ENCODE peak calls at places on chromosomes 2 and 18, in six cellular contexts. O is A549, L is lower lobe of right lung, U is cardiac muscle cell, G is AG04450, S is caudate nucleus. D is an unnamed sample.

GRCh38 chr2:13996527-13996926 is 636.0 kb upstream of the LRATD1 start:
- DNase-seq in O (no peak), L (no peak), U (no peak), G (no peak), S (no peak), D (no peak)

GRCh38 chr18:7982216-7982615 is 415.1 kb downstream of the PTPRM start:
- DNase-seq in O (no peak), L (no peak), U (peak), G (no peak), S (no peak), D (no peak)

GRCh38 chr18:75035944-75036343 is 173.0 kb downstream of the PTGR3 start:
- DNase-seq in O (no peak), L (no peak), U (no peak), G (no peak), S (no peak), D (no peak)

GRCh38 chr2:68925298-68925885 is 27.3 kb downstream of the GKN2 start:
- DNase-seq in O (peak), L (no peak), U (peak), G (no peak), S (no peak), D (peak)

GRCh38 chr2:70937866-70938579 is 2.3 kb downstream of the ATP6V1B1 start:
- DNase-seq in O (no peak), L (no peak), U (no peak), G (no peak), S (no peak), D (no peak)

GRCh38 chr2:49186050-49186648 is 31.8 kb upstream of the FSHR start:
- DNase-seq in O (no peak), L (no peak), U (no peak), G (no peak), S (no peak), D (no peak)

GRCh38 chr18:76958692-76959341 is 136.5 kb downstream of the ZNF236 start:
- DNase-seq in O (no peak), L (no peak), U (peak), G (no peak), S (no peak), D (no peak)

GRCh38 chr2:181806039-181806392 is 85.5 kb upstream of the ITPRID2 start:
- DNase-seq in O (no peak), L (no peak), U (no peak), G (no peak), S (no peak), D (no peak)

GRCh38 chr2:231130657-231131056 is 5.8 kb upstream of the HTR2B start:
- DNase-seq in O (no peak), L (no peak), U (no peak), G (no peak), S (no peak), D (no peak)

GRCh38 chr2:9074930-9075329 is 71.4 kb upstream of the MBOAT2 start:
- DNase-seq in O (no peak), L (no peak), U (no peak), G (no peak), S (no peak), D (no peak)

GRCh38 chr2:16226942-16227664 is 286.8 kb downstream of the MYCN start:
- DNase-seq in O (no peak), L (no peak), U (no peak), G (no peak), S (peak), D (no peak)

GRCh38 chr2:234496442-234496834 is 443 bp downstream of the ARL4C start:
- DNase-seq in O (no peak), L (no peak), U (no peak), G (no peak), S (no peak), D (no peak)

GRCh38 chr18:80252136-80252535 is 4.8 kb upstream of the PARD6G start:
- DNase-seq in O (no peak), L (no peak), U (no peak), G (peak), S (no peak), D (no peak)

GRCh38 chr2:190678444-190679162 is 29.7 kb downstream of the NAB1 start:
- DNase-seq in O (no peak), L (no peak), U (peak), G (no peak), S (no peak), D (no peak)

GRCh38 chr18:76354348-76354747 is 140.7 kb downstream of the ZNF516 start:
- DNase-seq in O (no peak), L (no peak), U (no peak), G (no peak), S (no peak), D (no peak)

GRCh38 chr2:80059381-80059907 is 245.1 kb downstream of the LRRTM1 start:
- DNase-seq in O (no peak), L (no peak), U (no peak), G (no peak), S (peak), D (no peak)

GRCh38 chr18:63205791-63206252 is 113.7 kb downstream of the BCL2 start:
- DNase-seq in O (no peak), L (no peak), U (no peak), G (no peak), S (no peak), D (no peak)

GRCh38 chr2:178403671-178404379 is 47.1 kb downstream of the PRKRA start:
- DNase-seq in O (no peak), L (no peak), U (no peak), G (no peak), S (no peak), D (no peak)

GRCh38 chr18:11071300-11071699 is 78.1 kb downstream of the PIEZO2 start:
- DNase-seq in O (no peak), L (no peak), U (no peak), G (no peak), S (no peak), D (no peak)

GRCh38 chr18:58806826-58807714 is 57.6 kb upstream of the ZNF532 start:
- DNase-seq in O (no peak), L (no peak), U (no peak), G (no peak), S (no peak), D (no peak)

GRCh38 chr2:185780890-185781289 is 42.3 kb downstream of the FSIP2 start:
- DNase-seq in O (no peak), L (no peak), U (no peak), G (no peak), S (no peak), D (no peak)

GRCh38 chr2:132804045-132804444 is 134.0 kb upstream of the LYPD1 start:
- DNase-seq in O (no peak), L (no peak), U (no peak), G (peak), S (no peak), D (peak)

GRCh38 chr2:189466656-189467055 is 25.4 kb downstream of the WDR75 start:
- DNase-seq in O (peak), L (no peak), U (peak), G (peak), S (no peak), D (no peak)

GRCh38 chr2:226423498-226423960 is 376.1 kb downstream of the IRS1 start:
- DNase-seq in O (no peak), L (peak), U (no peak), G (no peak), S (peak), D (peak)

GRCh38 chr2:156935611-156936010 is 321.9 kb upstream of the GALNT5 start:
- DNase-seq in O (no peak), L (no peak), U (no peak), G (no peak), S (no peak), D (no peak)

GRCh38 chr2:238790877-238791276 is 57.0 kb upstream of the TWIST2 start:
- DNase-seq in O (no peak), L (no peak), U (no peak), G (no peak), S (no peak), D (no peak)

GRCh38 chr18:23835506-23835905 is 146.3 kb downstream of the LAMA3 start:
- DNase-seq in O (no peak), L (no peak), U (no peak), G (no peak), S (no peak), D (no peak)

GRCh38 chr18:23842305-23842704 is 153.1 kb downstream of the LAMA3 start:
- DNase-seq in O (no peak), L (no peak), U (no peak), G (no peak), S (no peak), D (no peak)

GRCh38 chr18:23837591-23837990 is 148.3 kb downstream of the LAMA3 start:
- DNase-seq in O (no peak), L (no peak), U (no peak), G (no peak), S (no peak), D (no peak)

GRCh38 chr18:23838233-23838632 is 149.0 kb downstream of the LAMA3 start:
- DNase-seq in O (no peak), L (no peak), U (no peak), G (no peak), S (no peak), D (no peak)

GRCh38 chr18:23838801-23839366 is 149.6 kb downstream of the LAMA3 start:
- DNase-seq in O (no peak), L (no peak), U (no peak), G (no peak), S (no peak), D (no peak)
- H3K27ac ChIP-seq in O (no peak), L (no peak), U (no peak), G (no peak), S (no peak), D (no peak)

GRCh38 chr2:109438773-109439191 is 175.0 kb downstream of the SEPTIN10 start:
- DNase-seq in O (no peak), L (no peak), U (no peak), G (peak), S (peak), D (peak)

GRCh38 chr2:109438146-109438545 is 175.6 kb downstream of the SEPTIN10 start:
- DNase-seq in O (no peak), L (no peak), U (no peak), G (no peak), S (no peak), D (no peak)

GRCh38 chr2:109440507-109441156 is 173.1 kb downstream of the SEPTIN10 start:
- DNase-seq in O (no peak), L (no peak), U (no peak), G (no peak), S (no peak), D (no peak)

GRCh38 chr2:109439315-109439714 is 174.5 kb downstream of the SEPTIN10 start:
- DNase-seq in O (no peak), L (no peak), U (no peak), G (no peak), S (no peak), D (no peak)

DNA sequence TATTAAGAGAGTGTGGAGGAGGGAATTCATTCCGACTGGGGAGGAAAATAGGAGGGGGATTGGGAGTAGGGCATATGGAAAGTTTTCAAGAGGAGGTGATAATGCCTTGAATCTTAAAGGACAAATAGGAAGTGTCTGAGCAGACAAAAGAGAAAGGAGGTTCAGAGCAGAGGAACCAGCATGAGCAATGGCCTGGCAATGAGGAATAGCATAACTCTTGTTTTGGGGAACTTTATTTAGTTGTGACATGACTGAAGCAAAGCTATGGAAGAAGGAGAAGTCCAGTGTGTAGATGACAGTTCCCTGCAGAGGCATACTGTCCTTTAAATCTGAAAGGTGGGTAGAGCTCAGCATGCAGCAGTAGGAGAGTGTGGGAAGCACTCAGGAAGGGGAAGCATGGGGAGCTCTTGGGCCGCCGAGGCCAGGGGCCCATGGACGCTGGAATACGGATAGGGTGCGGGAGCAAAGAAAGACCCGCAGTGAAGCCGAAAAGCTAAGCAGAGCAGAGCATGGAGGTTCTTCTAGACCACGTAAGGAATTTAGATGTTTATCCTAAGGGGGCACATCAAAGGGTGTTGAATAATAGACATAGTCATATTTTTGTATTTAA is 173.8 kb downstream of the SEPTIN10 start:
- DNase-seq in O (no peak), L (no peak), U (no peak), G (no peak), S (no peak), D (no peak)
- H3K27ac ChIP-seq in O (no peak), L (no peak), U (no peak), G (no peak), S (peak), D (no peak)

GRCh38 chr2:20423376-20423775 is 23.5 kb upstream of the RHOB start:
- DNase-seq in O (no peak), L (no peak), U (no peak), G (no peak), S (no peak), D (no peak)

GRCh38 chr2:20422679-20423271 is 24.1 kb upstream of the RHOB start:
- DNase-seq in O (no peak), L (no peak), U (no peak), G (no peak), S (no peak), D (peak)

GRCh38 chr2:20421336-20421987 is 25.4 kb upstream of the RHOB start:
- DNase-seq in O (no peak), L (no peak), U (no peak), G (no peak), S (no peak), D (no peak)

GRCh38 chr2:20423847-20424246 is 23.0 kb upstream of the RHOB start:
- DNase-seq in O (no peak), L (no peak), U (no peak), G (no peak), S (no peak), D (no peak)

GRCh38 chr2:20421988-20422678 is 24.7 kb upstream of the RHOB start:
- DNase-seq in O (no peak), L (peak), U (no peak), G (peak), S (no peak), D (no peak)
- H3K27ac ChIP-seq in O (no peak), L (peak), U (no peak), G (peak), S (no peak), D (no peak)

DNA sequence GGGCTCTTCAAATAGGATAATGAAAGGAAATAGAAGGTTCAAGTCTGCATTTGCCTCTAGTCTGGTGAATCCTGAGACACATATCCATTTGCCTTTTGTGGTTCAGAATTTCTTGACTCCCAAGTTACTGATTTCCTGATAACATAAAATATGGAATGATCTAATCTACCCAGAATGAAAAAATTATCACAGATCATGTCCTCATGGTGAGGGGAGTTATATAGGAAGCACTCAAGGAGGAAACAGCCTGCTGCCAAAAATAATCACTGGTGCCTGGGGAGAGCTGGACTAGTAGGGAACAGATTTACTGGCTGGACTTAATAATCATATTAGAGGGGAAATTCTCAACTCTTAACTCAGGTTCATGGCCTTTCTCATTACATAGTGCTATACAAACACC is 95.5 kb upstream of the STK17B start:
- DNase-seq in O (no peak), L (no peak), U (peak), G (no peak), S (no peak), D (no peak)
- H3K27ac ChIP-seq in O (no peak), L (no peak), U (no peak), G (no peak), S (no peak), D (no peak)

GRCh38 chr2:28082131-28082530 is 191.6 kb downstream of the BABAM2 start:
- DNase-seq in O (no peak), L (no peak), U (no peak), G (no peak), S (no peak), D (no peak)

GRCh38 chr2:28085183-28085582 is 194.7 kb downstream of the BABAM2 start:
- DNase-seq in O (no peak), L (no peak), U (no peak), G (no peak), S (no peak), D (no peak)

GRCh38 chr2:28084564-28084963 is 194.0 kb downstream of the BABAM2 start:
- DNase-seq in O (no peak), L (no peak), U (no peak), G (no peak), S (no peak), D (no peak)

DNA sequence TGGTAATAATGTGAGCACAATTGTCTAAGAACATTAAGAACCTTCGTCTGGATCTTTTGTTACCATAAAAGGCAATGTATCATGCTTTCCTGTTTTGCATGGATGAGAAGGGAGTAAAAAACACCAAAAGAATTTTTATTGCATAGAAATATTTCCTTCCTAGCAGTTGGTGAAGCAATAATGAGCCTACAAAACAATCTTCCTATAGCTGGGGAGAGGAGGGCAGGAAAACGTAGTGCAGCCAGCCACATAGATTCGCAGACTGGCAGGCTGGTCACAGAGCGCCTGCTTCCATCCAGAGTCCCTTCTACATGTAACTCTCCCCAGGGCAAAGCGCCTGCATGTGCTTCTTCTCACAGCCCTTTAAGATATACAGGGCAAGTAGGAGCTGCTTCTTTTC is 190.4 kb downstream of the BABAM2 start:
- DNase-seq in O (no peak), L (no peak), U (no peak), G (peak), S (no peak), D (no peak)
- H3K27ac ChIP-seq in O (peak), L (no peak), U (no peak), G (peak), S (no peak), D (no peak)

DNA sequence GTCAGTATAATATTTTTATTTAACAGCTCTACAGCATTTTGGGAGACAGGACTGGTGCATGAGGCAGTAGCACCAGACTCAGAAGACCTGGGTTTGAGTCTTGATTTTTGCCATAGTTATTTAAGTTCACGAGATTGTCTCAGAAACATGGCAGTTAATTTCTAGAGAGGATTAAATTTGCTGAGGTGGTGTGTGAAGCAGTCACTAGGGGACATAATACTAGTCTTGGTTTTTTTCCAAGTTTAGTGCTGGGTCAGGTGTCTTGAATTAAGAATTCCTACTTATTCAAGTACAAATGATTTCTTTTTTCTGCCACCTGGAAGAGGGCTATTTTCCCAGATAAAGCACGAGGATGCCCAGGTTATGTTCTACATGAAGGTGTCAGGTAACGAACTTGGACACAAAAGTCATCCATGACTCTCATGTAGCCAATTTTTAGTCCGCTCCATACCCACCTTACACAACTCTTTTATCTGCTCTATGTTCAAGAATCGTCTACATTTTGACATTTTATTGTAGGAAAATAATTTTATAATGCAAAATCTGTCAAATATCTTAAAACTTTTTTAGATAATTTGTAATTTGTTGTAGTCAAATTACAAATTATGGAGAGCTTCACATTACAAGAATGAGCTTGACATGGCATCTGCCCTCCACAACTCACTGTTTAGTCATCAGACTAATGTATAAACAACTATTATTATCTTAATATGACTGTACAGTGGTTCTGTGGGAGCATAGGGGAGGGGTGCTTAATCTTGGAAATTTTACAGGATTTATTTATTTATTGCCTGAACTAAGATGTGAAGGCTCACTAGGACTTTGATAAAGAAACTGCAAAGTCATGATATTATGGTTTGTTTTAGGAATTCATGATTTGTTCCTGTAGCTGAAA is 1.6 kb downstream of the MARCHF7 start:
- DNase-seq in O (peak), L (no peak), U (peak), G (no peak), S (no peak), D (no peak)
- H3K27ac ChIP-seq in O (peak), L (peak), U (peak), G (peak), S (no peak), D (no peak)

DNA sequence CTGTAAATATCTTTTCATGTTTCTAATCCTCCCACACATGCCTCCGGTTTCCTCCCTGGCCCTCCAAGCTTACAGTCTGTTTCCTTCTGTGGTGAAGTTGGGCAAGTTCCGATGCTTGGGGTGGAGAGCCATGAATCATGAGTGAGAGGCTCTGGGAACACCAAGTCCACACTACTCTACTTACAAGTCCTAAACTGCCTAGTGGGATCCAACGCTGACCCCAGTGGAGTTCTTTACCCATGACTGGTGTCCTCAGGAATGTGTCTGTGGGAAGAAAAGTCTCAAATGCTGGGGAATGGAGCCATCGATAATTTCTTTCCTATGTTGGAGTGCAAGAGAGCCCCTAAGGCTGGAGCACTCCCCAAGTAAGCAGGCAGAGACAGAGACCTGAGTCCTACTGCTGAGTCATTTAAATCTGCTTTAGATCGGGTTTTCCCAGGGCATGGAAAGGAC is 73.5 kb upstream of the KLF7 start:
- DNase-seq in O (no peak), L (peak), U (no peak), G (peak), S (no peak), D (no peak)
- H3K27ac ChIP-seq in O (peak), L (peak), U (no peak), G (peak), S (no peak), D (no peak)

GRCh38 chr2:53994735-53995538 is 24.1 kb upstream of the PSME4 start:
- DNase-seq in O (no peak), L (no peak), U (no peak), G (no peak), S (no peak), D (no peak)
- H3K27ac ChIP-seq in O (no peak), L (no peak), U (no peak), G (no peak), S (no peak), D (no peak)

GRCh38 chr2:30225131-30225762 is 6.1 kb upstream of the LBH start:
- DNase-seq in O (no peak), L (no peak), U (peak), G (peak), S (no peak), D (no peak)
- H3K27ac ChIP-seq in O (peak), L (peak), U (peak), G (peak), S (no peak), D (peak)